ENCODE peak calls at places on chromosome 5, in five cellular contexts. M is HCT116, N is H9, S is right atrium auricular region, I is suprapubic skin. L is an unnamed sample.

GRCh38 chr5:138790684-138791083 is 37.5 kb downstream of the CTNNA1 start:
- DNase-seq in N (no peak), I (no peak), M (no peak), S (no peak), L (no peak)

GRCh38 chr5:75510836-75511434 is 494 bp downstream of the CERT1 start:
- DNase-seq in I (peak), M (no peak), N (peak), S (peak), L (peak)

GRCh38 chr5:151432210-151432609 is 15.2 kb upstream of the SLC36A1 start:
- DNase-seq in I (no peak), S (no peak), N (no peak), M (no peak), L (no peak)

GRCh38 chr5:179140293-179140692 is 80.1 kb downstream of the ZNF354C start:
- DNase-seq in M (no peak), I (no peak), S (no peak), N (no peak), L (no peak)

GRCh38 chr5:120139039-120139438 is 325.1 kb upstream of the PRR16 start:
- DNase-seq in I (no peak), N (no peak), M (no peak), S (no peak), L (no peak)

GRCh38 chr5:132260714-132261615 is 3.5 kb downstream of the PDLIM4 start:
- DNase-seq in N (peak), S (peak), M (peak), I (peak), L (no peak)

GRCh38 chr5:142186821-142187594 is 78.4 kb downstream of the NDFIP1 start:
- DNase-seq in S (no peak), M (no peak), I (no peak), N (no peak), L (peak)

GRCh38 chr5:81544351-81545001 is 150.5 kb upstream of the ACOT12 start:
- DNase-seq in M (no peak), N (no peak), S (no peak), I (no peak), L (no peak)

GRCh38 chr5:95252801-95253200 is 32.1 kb downstream of the MCTP1 start:
- DNase-seq in M (no peak), S (no peak), N (no peak), I (no peak), L (no peak)

GRCh38 chr5:133962801-133963476 is 5.5 kb downstream of the C5orf15 start:
- DNase-seq in N (no peak), I (no peak), S (no peak), M (no peak), L (no peak)

GRCh38 chr5:133531634-133532033 is 80.7 kb downstream of the FSTL4 start:
- DNase-seq in I (no peak), N (no peak), S (no peak), M (no peak), L (no peak)

GRCh38 chr5:37251673-37252072 is 2.5 kb upstream of the CPLANE1 start:
- DNase-seq in M (no peak), N (no peak), S (no peak), I (no peak), L (no peak)

GRCh38 chr5:81425569-81425968 is 31.6 kb upstream of the ACOT12 start:
- DNase-seq in M (peak), S (no peak), I (no peak), N (no peak), L (no peak)

GRCh38 chr5:30341492-30341891 is 852.0 kb upstream of the CDH6 start:
- DNase-seq in N (no peak), M (no peak), S (no peak), I (no peak), L (no peak)

GRCh38 chr5:72760259-72760658 is 56.2 kb upstream of the TNPO1 start:
- DNase-seq in I (no peak), N (no peak), S (no peak), M (no peak), L (no peak)

GRCh38 chr5:1502046-1502736 is 21.6 kb downstream of the LPCAT1 start:
- DNase-seq in I (no peak), M (no peak), S (peak), N (no peak), L (peak)

GRCh38 chr5:149301744-149302380 is 30.2 kb downstream of the AFAP1L1 start:
- DNase-seq in I (no peak), M (no peak), S (no peak), N (no peak), L (no peak)

GRCh38 chr5:112865128-112865527 is 4.0 kb downstream of the SRP19 start:
- DNase-seq in N (no peak), M (no peak), S (no peak), I (no peak), L (no peak)

GRCh38 chr5:88761269-88761880 is 121.6 kb downstream of the MEF2C start:
- DNase-seq in S (no peak), M (no peak), N (no peak), I (no peak), L (no peak)

GRCh38 chr5:110351451-110351850 is 375.0 kb downstream of the TMEM232 start:
- DNase-seq in M (no peak), S (no peak), N (no peak), I (no peak), L (no peak)

GRCh38 chr5:88515881-88516819 is 247.5 kb upstream of the TMEM161B start:
- DNase-seq in N (no peak), I (no peak), M (no peak), S (no peak), L (no peak)

GRCh38 chr5:74063346-74063745 is 437.4 kb downstream of the ARHGEF28 start:
- DNase-seq in S (no peak), N (no peak), M (no peak), I (no peak), L (no peak)

GRCh38 chr5:168114444-168115017 is 176.9 kb upstream of the WWC1 start:
- DNase-seq in N (peak), I (no peak), M (peak), S (no peak), L (peak)

GRCh38 chr5:143014017-143014651 is 244.0 kb downstream of the ARHGAP26 start:
- DNase-seq in I (no peak), N (peak), M (no peak), S (no peak), L (no peak)

GRCh38 chr5:86679949-86680348 is 62.2 kb downstream of the COX7C start:
- DNase-seq in M (no peak), S (no peak), N (no peak), I (no peak), L (no peak)

GRCh38 chr5:2355859-2356258 is 395.6 kb downstream of the IRX2 start:
- DNase-seq in S (no peak), M (no peak), I (no peak), N (no peak), L (no peak)

GRCh38 chr5:93675458-93676450 is 65.6 kb downstream of the POU5F2 start:
- DNase-seq in M (no peak), N (no peak), S (no peak), I (no peak), L (no peak)

GRCh38 chr5:114360816-114361723 is 800 bp upstream of the KCNN2 start:
- DNase-seq in S (no peak), M (no peak), I (no peak), N (peak), L (no peak)

GRCh38 chr5:52743970-52744369 is 43.7 kb upstream of the ITGA1 start:
- DNase-seq in S (no peak), I (no peak), N (no peak), M (no peak), L (no peak)

GRCh38 chr5:108561416-108562204 is 179.7 kb upstream of the FBXL17 start:
- DNase-seq in S (no peak), N (peak), M (no peak), I (no peak), L (no peak)

GRCh38 chr5:147234825-147235635 is at the start of gene STK32A:
- DNase-seq in I (peak), M (no peak), S (no peak), N (peak), L (no peak)

GRCh38 chr5:27010646-27011045 is 27.7 kb downstream of the CDH9 start:
- DNase-seq in M (no peak), N (no peak), S (no peak), I (no peak), L (no peak)

GRCh38 chr5:149559712-149560111 is 8.5 kb upstream of the CSNK1A1 start:
- DNase-seq in S (no peak), M (no peak), N (no peak), I (no peak), L (no peak)

GRCh38 chr5:135477594-135477993 is 25.4 kb upstream of the TIFAB start:
- DNase-seq in I (peak), M (no peak), S (no peak), N (no peak), L (no peak)

GRCh38 chr5:102971693-102972293 is 148.1 kb downstream of the GIN1 start:
- DNase-seq in I (no peak), M (peak), N (no peak), S (no peak), L (no peak)

GRCh38 chr5:980941-981340 is 27.7 kb upstream of the NKD2 start:
- DNase-seq in I (peak), S (no peak), N (no peak), M (no peak), L (no peak)

GRCh38 chr5:150651382-150651781 is 9.7 kb upstream of the MYOZ3 start:
- DNase-seq in I (no peak), S (no peak), M (no peak), N (no peak), L (no peak)

GRCh38 chr5:174589011-174589410 is 135.4 kb upstream of the MSX2 start:
- DNase-seq in M (no peak), S (no peak), N (no peak), I (no peak), L (no peak)

GRCh38 chr5:72314571-72315172 is 5.4 kb downstream of the MRPS27 start:
- DNase-seq in N (no peak), S (no peak), M (no peak), I (no peak), L (no peak)

GRCh38 chr5:112012112-112012511 is 255.1 kb upstream of the NREP start:
- DNase-seq in M (no peak), N (no peak), I (no peak), S (no peak), L (no peak)

GRCh38 chr5:140883927-140884697 is 2.2 kb downstream of the PCDHA13 start:
- DNase-seq in I (no peak), S (no peak), N (peak), M (no peak), L (no peak)

GRCh38 chr5:140877262-140877581 is 2.1 kb downstream of the PCDHA12 start:
- DNase-seq in I (no peak), N (no peak), M (no peak), S (no peak), L (no peak)

GRCh38 chr5:140883373-140883772 is 1.4 kb downstream of the PCDHA13 start:
- DNase-seq in I (no peak), S (no peak), M (no peak), N (no peak), L (no peak)

GRCh38 chr5:140881889-140882590 is at the start of gene PCDHA13:
- DNase-seq in M (no peak), N (peak), I (no peak), S (no peak), L (no peak)

GRCh38 chr5:140882591-140882899 is 621 bp downstream of the PCDHA13 start:
- DNase-seq in N (peak), I (no peak), M (peak), S (no peak), L (no peak)
- TF ChIP-seq CTCF in N (peak), I (no peak), M (peak), S (no peak), L (no peak)

GRCh38 chr5:84228266-84228665 is 156.4 kb downstream of the EDIL3 start:
- DNase-seq in M (no peak), S (no peak), N (no peak), I (no peak), L (no peak)
- TF ChIP-seq CTCF in M (no peak), S (no peak), N (no peak), I (no peak), L (no peak)

DNA sequence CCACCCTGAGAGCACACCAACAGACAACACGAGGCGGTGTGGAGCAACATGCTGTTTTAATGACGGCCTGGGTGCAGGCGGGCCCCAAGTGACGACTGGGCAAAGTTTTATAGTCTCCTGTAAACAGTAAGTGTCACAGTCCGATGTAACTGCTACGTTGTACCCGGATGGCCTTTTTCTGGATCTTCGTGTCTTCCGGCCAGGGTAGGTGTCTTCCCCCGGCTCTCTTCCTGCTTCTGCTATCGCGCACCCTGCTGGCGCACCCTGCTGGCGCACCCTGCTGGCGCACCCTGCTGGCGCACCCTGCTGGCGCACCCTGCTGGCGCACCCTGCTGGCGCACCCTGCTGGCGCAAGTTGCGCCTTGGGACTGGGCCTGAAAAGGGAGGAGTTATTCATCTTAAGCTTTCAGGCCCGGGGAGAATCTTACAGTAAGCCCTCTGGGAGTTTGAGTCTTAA is 143.0 kb upstream of the TARS1 start:
- DNase-seq in M (no peak), I (no peak), S (no peak), N (peak), L (no peak)
- TF ChIP-seq CTCF in M (peak), I (no peak), S (no peak), N (peak), L (no peak)

DNA sequence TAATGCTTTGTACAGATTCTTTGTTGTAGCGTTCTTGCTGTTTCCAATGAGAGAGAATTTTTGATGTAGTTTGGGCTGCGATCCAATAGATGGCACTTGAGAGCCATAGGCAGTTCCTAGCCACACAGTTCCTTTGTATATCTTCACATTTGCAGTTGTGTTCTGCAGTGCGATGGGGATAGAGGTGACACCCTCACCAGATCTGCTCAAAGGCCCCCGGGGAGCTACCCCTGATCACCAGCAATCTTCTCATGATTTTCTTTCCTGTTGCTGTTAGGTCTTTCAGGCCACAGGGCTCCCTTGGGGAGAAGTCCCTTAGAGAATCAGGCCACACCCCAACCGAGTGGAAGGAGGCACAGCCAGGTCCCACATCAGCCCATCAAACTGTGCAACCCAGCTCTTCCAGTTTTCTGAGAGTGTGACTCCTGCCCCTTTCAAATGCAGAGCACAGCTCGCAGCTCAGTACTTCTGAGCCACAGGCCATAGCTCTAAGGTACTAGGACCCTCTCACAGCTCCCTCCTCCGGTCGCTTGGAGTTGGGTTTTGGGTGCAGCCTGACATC is 353.7 kb downstream of the SLCO4C1 start:
- DNase-seq in N (peak), I (no peak), M (peak), S (no peak), L (no peak)
- TF ChIP-seq CTCF in N (peak), I (no peak), M (peak), S (peak), L (peak)

DNA sequence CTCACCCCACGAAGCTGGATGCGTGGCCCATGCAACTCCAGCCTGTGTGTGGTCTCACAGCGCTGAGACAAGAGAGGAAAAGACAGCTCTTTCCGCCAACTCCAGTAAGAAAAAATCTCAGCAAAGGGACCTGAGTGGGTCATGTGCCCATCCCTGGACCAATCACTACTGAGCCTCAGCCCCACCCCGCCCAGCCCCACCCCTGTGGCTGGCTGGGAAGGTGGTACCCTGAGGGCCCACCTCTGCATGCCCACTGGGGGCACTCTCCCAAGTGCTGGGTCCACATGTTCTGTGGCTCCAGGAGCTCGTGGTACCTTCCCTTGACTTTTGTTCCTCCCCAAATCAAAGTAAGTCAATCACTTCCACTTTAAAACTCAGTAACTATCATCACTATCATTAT is 105.1 kb upstream of the SMIM23 start:
- DNase-seq in N (peak), M (no peak), S (no peak), I (no peak), L (no peak)
- TF ChIP-seq CTCF in N (peak), M (no peak), S (no peak), I (no peak), L (no peak)

GRCh38 chr5:67453526-67453925 is 256.9 kb upstream of the CD180 start:
- DNase-seq in S (no peak), I (no peak), M (no peak), N (no peak), L (no peak)

GRCh38 chr5:67451640-67452279 is 255.2 kb upstream of the CD180 start:
- DNase-seq in M (no peak), I (no peak), N (no peak), S (no peak), L (no peak)

GRCh38 chr5:67447732-67448131 is 251.1 kb upstream of the CD180 start:
- DNase-seq in N (no peak), S (no peak), M (no peak), I (no peak), L (no peak)
- TF ChIP-seq CTCF in N (no peak), S (no peak), M (no peak), I (no peak), L (no peak)

DNA sequence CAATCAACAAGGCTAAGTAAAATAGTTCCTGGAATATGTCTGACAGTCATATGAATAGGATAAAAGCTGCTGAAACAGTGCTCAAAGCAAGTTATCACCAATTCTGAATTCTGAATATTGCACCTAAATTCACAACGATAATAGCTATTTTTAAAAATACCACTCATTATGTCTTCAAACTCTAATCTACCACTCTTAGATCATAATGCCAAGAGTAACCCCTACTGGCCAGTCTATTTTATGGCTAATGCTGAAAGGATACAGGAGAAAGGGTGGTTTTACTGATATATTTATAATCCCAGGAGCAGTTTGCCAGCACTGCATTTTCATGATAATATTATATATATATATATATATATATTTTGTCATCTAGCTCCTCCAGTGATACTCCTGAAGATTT is 232.8 kb downstream of the PDE4D start:
- DNase-seq in S (no peak), M (no peak), N (no peak), I (no peak), L (no peak)
- TF ChIP-seq CTCF in S (peak), M (peak), N (peak), I (no peak), L (no peak)

DNA sequence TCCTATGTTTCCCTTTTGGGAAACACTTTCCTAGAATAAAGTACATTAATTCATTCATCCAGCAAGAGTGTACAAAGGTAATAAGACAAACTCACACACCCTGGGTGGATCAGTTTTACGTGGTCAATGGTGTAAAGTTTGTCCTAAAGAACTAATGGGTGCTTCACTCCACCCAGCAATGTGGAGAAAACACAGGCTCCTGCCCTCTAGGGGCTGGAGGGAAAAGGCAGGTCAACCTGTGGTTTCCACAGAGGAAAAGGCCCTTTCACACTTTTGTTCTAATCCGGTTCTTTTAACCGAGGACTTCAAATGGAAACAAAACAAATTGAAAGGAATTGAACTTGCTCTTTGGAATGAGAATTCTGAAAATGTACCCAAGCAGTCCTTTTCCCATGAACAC is 80.9 kb upstream of the SPOCK1 start:
- DNase-seq in S (no peak), N (no peak), I (no peak), M (no peak), L (no peak)
- TF ChIP-seq CTCF in S (peak), N (peak), I (no peak), M (no peak), L (no peak)

L was measured in natural killer cell.